ENCODE peak calls at places on chromosomes 12 and 14, in nine cellular contexts. A is endothelial cell; K is CD4-positive, alpha-beta T cell; Q is AG08396; C is amniotic epithelial cell; U is fibroblast of gingiva; V is H9; R is effector memory CD8-positive, alpha-beta T cell; O is AG09309. I is an unnamed sample.

GRCh38 chr12:102454808-102455760 is 25.3 kb downstream of the IGF1 start:
- DNase-seq in O (peak; percentile 13), A (no peak), R (no peak), C (peak; percentile 13), U (peak; percentile 76), Q (peak; percentile 43), K (no peak), V (no peak), I (no peak)

GRCh38 chr12:116406529-116406928 is 129.0 kb upstream of the MED13L start:
- DNase-seq in R (no peak), U (peak; percentile 95), Q (peak; percentile 74), V (peak; percentile 84), C (peak; percentile 79), A (no peak), O (peak; percentile 91), K (no peak), I (no peak)

GRCh38 chr12:112285600-112286401 is 96.4 kb downstream of the HECTD4 start:
- DNase-seq in O (no peak), K (no peak), A (no peak), R (no peak), U (no peak), V (no peak), Q (no peak), C (no peak), I (no peak)

GRCh38 chr14:84225243-84225642 is 1304.7 kb upstream of the FLRT2 start:
- DNase-seq in O (no peak), R (no peak), K (no peak), V (no peak), U (no peak), Q (no peak), C (peak; percentile 64), A (no peak), I (no peak)

GRCh38 chr12:113318900-113319628 is 15.8 kb downstream of the SLC8B1 start:
- DNase-seq in O (no peak), K (no peak), U (no peak), V (no peak), R (no peak), C (no peak), A (no peak), Q (no peak), I (no peak)

GRCh38 chr12:58321414-58321813 is 380.0 kb downstream of the ATP23 start:
- DNase-seq in Q (no peak), O (no peak), A (no peak), V (no peak), K (no peak), R (no peak), C (no peak), U (no peak), I (no peak)

GRCh38 chr12:59820594-59821011 is 224.8 kb downstream of the SLC16A7 start:
- DNase-seq in O (peak; percentile 94), Q (peak; percentile 19), V (no peak), C (peak; percentile 70), K (no peak), U (peak; percentile 1), A (no peak), R (no peak), I (no peak)

GRCh38 chr12:87756721-87757120 is 272.5 kb downstream of the C12orf50 start:
- DNase-seq in K (no peak), O (no peak), R (no peak), Q (no peak), C (peak; percentile 83), V (no peak), U (peak; percentile 76), A (no peak), I (no peak)

GRCh38 chr12:3251067-3251466 is 173.9 kb downstream of the TSPAN9 start:
- DNase-seq in K (no peak), V (no peak), R (no peak), Q (no peak), O (no peak), C (no peak), A (no peak), U (no peak), I (no peak)

GRCh38 chr12:108772247-108772646 is 40.9 kb upstream of the CORO1C start:
- DNase-seq in Q (no peak), O (no peak), A (no peak), R (no peak), C (no peak), K (no peak), V (no peak), U (no peak), I (no peak)

GRCh38 chr14:90600619-90601018 is 203.8 kb downstream of the CALM1 start:
- DNase-seq in V (no peak), A (no peak), K (no peak), R (no peak), Q (no peak), C (no peak), O (no peak), U (no peak), I (no peak)

GRCh38 chr12:91896725-91897515 is 248.7 kb downstream of the BTG1 start:
- DNase-seq in K (no peak), O (no peak), U (peak; percentile 50), R (no peak), V (no peak), Q (no peak), A (no peak), C (no peak), I (no peak)

GRCh38 chr14:38065101-38065762 is 142.5 kb upstream of the SSTR1 start:
- DNase-seq in O (no peak), A (no peak), C (no peak), U (no peak), V (no peak), R (peak; percentile 45), Q (no peak), K (peak; percentile 28), I (no peak)

GRCh38 chr14:75972729-75973480 is 8.9 kb downstream of the TGFB3 start:
- DNase-seq in O (no peak), C (no peak), U (no peak), A (no peak), Q (no peak), V (no peak), K (no peak), R (no peak), I (no peak)

GRCh38 chr14:101704140-101704539 is 57.4 kb upstream of the PPP2R5C start:
- DNase-seq in R (no peak), K (no peak), Q (no peak), C (no peak), A (no peak), V (no peak), O (no peak), U (no peak), I (no peak)

GRCh38 chr14:52455291-52456088 is 96.8 kb downstream of the TXNDC16 start:
- DNase-seq in C (peak; percentile 96), O (peak; percentile 58), U (peak; percentile 28), A (no peak), Q (peak; percentile 13), V (no peak), R (no peak), K (no peak), I (no peak)

GRCh38 chr12:49339464-49339861 is 2.5 kb upstream of the C1QL4 start:
- DNase-seq in C (no peak), K (no peak), O (no peak), Q (no peak), A (no peak), R (no peak), U (no peak), V (no peak), I (no peak)

GRCh38 chr12:107318804-107319535 is 225.6 kb upstream of the CRY1 start:
- DNase-seq in A (peak; percentile 47), O (no peak), Q (peak; percentile 51), U (peak; percentile 32), K (peak; percentile 19), C (peak; percentile 59), R (no peak), V (peak; percentile 58), I (no peak)

GRCh38 chr14:35825968-35826217 is 245 bp upstream of the BRMS1L start:
- DNase-seq in Q (no peak), V (no peak), A (no peak), U (no peak), O (no peak), C (no peak), R (no peak), K (no peak), I (no peak)

GRCh38 chr12:13686243-13686642 is 295.2 kb downstream of the GRIN2B start:
- DNase-seq in U (no peak), C (no peak), O (no peak), K (no peak), R (no peak), A (no peak), Q (no peak), V (no peak), I (no peak)

GRCh38 chr12:28795306-28795705 is 353.8 kb upstream of the FAR2 start:
- DNase-seq in R (no peak), C (peak; percentile 27), O (no peak), Q (no peak), A (no peak), U (no peak), V (no peak), K (no peak), I (no peak)

GRCh38 chr12:7907009-7907408 is 29.0 kb downstream of the SLC2A3 start:
- DNase-seq in C (peak; percentile 41), V (peak; percentile 80), O (peak; percentile 4), U (no peak), Q (peak; percentile 37), R (no peak), A (peak; percentile 59), K (no peak), I (no peak)

GRCh38 chr14:22994762-22995275 is 12.5 kb upstream of the AJUBA start:
- DNase-seq in A (no peak), V (peak; percentile 52), R (no peak), O (no peak), U (peak; percentile 45), C (peak; percentile 45), K (no peak), Q (peak; percentile 48), I (no peak)

GRCh38 chr12:118986043-118986442 is 4.7 kb downstream of the SRRM4 start:
- DNase-seq in C (no peak), R (no peak), O (no peak), K (no peak), U (no peak), A (no peak), Q (no peak), V (peak; percentile 58), I (no peak)

GRCh38 chr12:12094481-12094880 is 23.7 kb downstream of the BCL2L14 start:
- DNase-seq in U (no peak), O (no peak), C (no peak), V (no peak), K (no peak), A (no peak), Q (no peak), R (no peak), I (no peak)